ENCODE peak calls at places on chromosomes 12 and 14, in six cellular contexts. Q is A549, V is K562, O is GM12878, N is IMR-90, W is HepG2. T is an unnamed sample.

GRCh38 chr12:5916785-5917290 is 28.2 kb downstream of the ANO2 start:
- DNase-seq in Q (no peak), V (no peak), O (no peak), N (no peak), W (no peak), T (no peak)

GRCh38 chr12:121084229-121084628 is 45.2 kb upstream of the OASL start:
- DNase-seq in Q (no peak), V (no peak), O (no peak), N (no peak), W (no peak), T (no peak)

GRCh38 chr12:121240484-121241202 is 30.7 kb downstream of the P2RX4 start:
- DNase-seq in Q (no peak), V (peak), O (no peak), N (no peak), W (no peak), T (no peak)

GRCh38 chr12:53047221-53048032 is 2.4 kb upstream of the TNS2 start:
- DNase-seq in Q (peak), V (peak), O (no peak), N (peak), W (peak), T (peak)

GRCh38 chr12:104455594-104456416 is 943 bp upstream of the CHST11 start:
- DNase-seq in Q (no peak), V (no peak), O (no peak), N (no peak), W (no peak), T (no peak)

GRCh38 chr14:41607966-41608663 is 1.4 kb downstream of the LRFN5 start:
- DNase-seq in Q (no peak), V (no peak), O (no peak), N (no peak), W (no peak), T (peak)

GRCh38 chr14:64507376-64508156 is 3.0 kb downstream of the ZBTB1 start:
- DNase-seq in Q (no peak), V (no peak), O (no peak), N (peak), W (no peak), T (no peak)

GRCh38 chr12:17035372-17035771 is 429.4 kb upstream of the LMO3 start:
- DNase-seq in Q (no peak), V (no peak), O (no peak), N (no peak), W (no peak), T (no peak)

GRCh38 chr14:76918176-76918750 is 92.1 kb downstream of the LRRC74A start:
- DNase-seq in Q (no peak), V (peak), O (no peak), N (peak), W (no peak), T (no peak)

GRCh38 chr12:89650239-89650638 is 58.4 kb downstream of the ATP2B1 start:
- DNase-seq in Q (no peak), V (no peak), O (no peak), N (peak), W (peak), T (no peak)

GRCh38 chr14:70257526-70257925 is 68.8 kb upstream of the SLC8A3 start:
- DNase-seq in Q (peak), V (peak), O (no peak), N (no peak), W (no peak), T (peak)

GRCh38 chr14:33682746-33683145 is 268.1 kb downstream of the EGLN3 start:
- DNase-seq in Q (no peak), V (no peak), O (no peak), N (peak), W (no peak), T (no peak)

GRCh38 chr12:14443531-14443930 is 78.0 kb downstream of the ATF7IP start:
- DNase-seq in Q (no peak), V (no peak), O (no peak), N (peak), W (no peak), T (no peak)

GRCh38 chr12:38850463-38850862 is 54.9 kb downstream of the CPNE8 start:
- DNase-seq in Q (no peak), V (no peak), O (no peak), N (no peak), W (no peak), T (no peak)

GRCh38 chr14:81710232-81710845 is 176.7 kb upstream of the SEL1L start:
- DNase-seq in Q (peak), V (no peak), O (peak), N (peak), W (peak), T (peak)

GRCh38 chr12:77402726-77403125 is 337.4 kb upstream of the E2F7 start:
- DNase-seq in Q (no peak), V (no peak), O (no peak), N (peak), W (no peak), T (no peak)

GRCh38 chr12:83346333-83346732 is 659.6 kb downstream of the TMTC2 start:
- DNase-seq in Q (no peak), V (no peak), O (no peak), N (no peak), W (no peak), T (no peak)

GRCh38 chr12:53051058-53051880 is 1.4 kb downstream of the TNS2 start:
- DNase-seq in Q (peak), V (no peak), O (no peak), N (peak), W (peak), T (no peak)

GRCh38 chr12:49944046-49944445 is 6.5 kb upstream of the AQP2 start:
- DNase-seq in Q (no peak), V (no peak), O (no peak), N (no peak), W (no peak), T (no peak)

GRCh38 chr14:95523818-95524448 is 7.5 kb upstream of the SYNE3 start:
- DNase-seq in Q (no peak), V (peak), O (no peak), N (peak), W (peak), T (no peak)

GRCh38 chr12:106030210-106031175 is 108.3 kb downstream of the NUAK1 start:
- DNase-seq in Q (peak), V (no peak), O (no peak), N (peak), W (no peak), T (no peak)

GRCh38 chr14:106802413-106803364 is 1276.3 kb downstream of the TMEM121 start:
- DNase-seq in Q (peak), V (no peak), O (no peak), N (no peak), W (peak), T (no peak)
- TF ChIP-seq BHLHE40 in Q (no peak), V (no peak), O (no peak), N (no peak), W (no peak), T (no peak)

GRCh38 chr14:44742202-44742601 is 219.5 kb downstream of the KLHL28 start:
- DNase-seq in Q (no peak), V (no peak), O (no peak), N (no peak), W (no peak), T (no peak)
- TF ChIP-seq BHLHE40 in Q (no peak), V (no peak), O (no peak), N (no peak), W (no peak), T (no peak)

GRCh38 chr14:68365228-68365627 is 427.6 kb downstream of the ZFP36L1 start:
- DNase-seq in Q (peak), V (no peak), O (no peak), N (peak), W (no peak), T (no peak)

GRCh38 chr14:68363401-68363800 is 429.5 kb downstream of the ZFP36L1 start:
- DNase-seq in Q (peak), V (no peak), O (no peak), N (no peak), W (no peak), T (peak)

GRCh38 chr14:68364823-68365222 is 428.0 kb downstream of the ZFP36L1 start:
- DNase-seq in Q (no peak), V (no peak), O (no peak), N (no peak), W (no peak), T (no peak)

GRCh38 chr14:68362841-68363240 is 430.0 kb downstream of the ZFP36L1 start:
- DNase-seq in Q (no peak), V (no peak), O (no peak), N (no peak), W (no peak), T (no peak)

DNA sequence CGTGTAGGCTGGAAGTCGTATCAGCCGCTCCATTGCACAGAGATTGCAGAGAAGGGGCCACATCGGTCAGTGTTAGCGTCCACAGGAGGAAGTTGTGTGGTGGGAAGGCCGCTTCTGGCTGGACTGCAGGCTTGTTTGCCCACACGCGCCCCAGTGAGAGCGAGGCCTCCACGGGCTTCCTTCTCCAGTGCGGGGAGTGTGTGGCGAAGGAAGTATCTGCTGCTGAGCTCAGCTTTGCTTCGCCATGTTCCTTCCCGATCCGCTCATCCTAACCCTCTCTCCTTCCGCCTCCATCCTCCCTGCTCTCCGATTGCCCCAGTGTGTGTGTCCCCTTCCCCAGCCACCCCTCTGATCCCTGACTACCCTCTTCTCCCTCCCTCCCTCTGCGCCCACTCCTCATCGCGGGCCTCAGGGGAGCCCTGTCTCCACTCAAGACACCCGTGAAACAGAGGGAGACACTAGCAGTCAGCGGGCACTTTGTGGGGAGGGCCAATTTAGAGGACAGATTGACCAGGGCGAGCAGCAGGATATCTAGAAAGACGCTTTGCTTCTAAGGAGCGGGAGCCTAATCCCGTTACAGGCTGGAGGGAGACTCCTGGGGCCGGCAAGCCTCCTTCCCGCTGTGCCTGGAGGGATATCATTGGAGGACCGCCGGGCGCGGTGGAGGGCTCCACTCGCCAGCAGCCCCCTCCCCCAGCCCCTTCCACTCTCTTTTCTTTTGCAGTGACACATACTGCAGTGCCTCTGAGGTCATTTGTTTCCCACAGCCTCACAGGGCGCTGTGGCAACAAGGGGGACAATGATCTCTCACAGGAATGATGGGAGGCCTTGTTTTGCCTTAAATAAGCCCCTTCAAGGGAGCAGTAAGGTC is 428.8 kb downstream of the ZFP36L1 start:
- DNase-seq in Q (peak), V (no peak), O (no peak), N (peak), W (peak), T (peak)
- TF ChIP-seq BHLHE40 in Q (no peak), V (no peak), O (no peak), N (no peak), W (no peak), T (no peak)

GRCh38 chr12:117387832-117388231 is 26.4 kb upstream of the NOS1 start:
- DNase-seq in Q (no peak), V (no peak), O (no peak), N (no peak), W (no peak), T (no peak)
- TF ChIP-seq BHLHE40 in Q (no peak), V (no peak), O (no peak), N (no peak), W (no peak), T (no peak)

DNA sequence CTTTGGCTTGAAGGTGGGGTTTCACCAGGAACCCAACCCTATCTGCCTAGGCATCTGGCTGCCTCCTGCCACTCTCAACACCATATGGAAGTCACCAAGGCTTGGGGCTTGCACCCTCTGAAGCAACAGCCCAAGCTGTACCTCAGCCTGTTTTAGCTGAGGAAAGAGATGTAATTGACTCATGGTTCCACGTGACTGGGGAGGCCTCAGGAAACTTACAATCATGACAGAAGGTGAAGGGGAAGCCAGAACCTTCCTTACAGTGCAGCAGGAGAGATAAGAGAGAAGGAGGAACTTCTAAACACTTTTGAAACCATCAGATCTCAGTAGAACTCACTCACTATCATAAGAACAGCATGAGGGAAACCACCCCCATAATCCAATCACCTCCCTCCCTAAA is 26.9 kb downstream of the GLIPR1L1 start:
- DNase-seq in Q (no peak), V (no peak), O (no peak), N (no peak), W (no peak), T (no peak)
- TF ChIP-seq BHLHE40 in Q (no peak), V (no peak), O (no peak), N (no peak), W (no peak), T (no peak)

DNA sequence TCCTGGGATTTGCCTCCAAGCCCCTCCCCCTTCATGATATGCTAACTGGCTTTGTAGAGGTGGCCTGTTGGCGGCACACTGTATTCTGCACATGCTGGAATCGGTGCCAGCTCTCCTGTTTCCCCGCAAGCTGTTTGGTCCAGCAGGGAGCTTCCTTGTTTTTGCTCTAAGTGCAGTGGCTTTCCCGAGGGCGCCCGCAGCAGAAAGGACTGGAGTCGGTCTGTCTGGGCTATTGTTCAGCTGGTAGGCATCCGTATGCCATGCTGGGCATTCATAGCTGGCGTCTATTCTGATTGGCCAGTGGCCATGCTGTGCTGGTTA is 88.9 kb upstream of the MED13L start:
- DNase-seq in Q (peak), V (no peak), O (no peak), N (no peak), W (no peak), T (no peak)
- TF ChIP-seq BHLHE40 in Q (no peak), V (no peak), O (no peak), N (no peak), W (no peak), T (no peak)

T was measured in HEK293T.